ENCODE peak calls at places on chromosomes 7 and 10, in eight cellular contexts. T is T-helper 2 cell; E is GM04504; F is head of caudate nucleus; I is A549; G is NCI-H1417; J is CD8-positive, alpha-beta T cell; Y is mesenteric fat pad. A is an unnamed sample.
A peak's percentile ranks its signal among the peaks of the same experiment; 100 is the strongest.

GRCh38 chr7:38453187-38453586 is 178.0 kb downstream of the AMPH start:
- DNase-seq in E (no peak), I (no peak), J (no peak), F (no peak), T (no peak), G (no peak), Y (no peak), A (no peak)

GRCh38 chr10:102718220-102718619 is 3.8 kb downstream of the SFXN2 start:
- DNase-seq in F (no peak), G (no peak), T (no peak), J (no peak), Y (no peak), E (no peak), I (no peak), A (no peak)

GRCh38 chr10:45407542-45407941 is 33.5 kb downstream of the ALOX5 start:
- DNase-seq in Y (no peak), T (no peak), F (no peak), I (no peak), G (no peak), E (no peak), J (no peak), A (no peak)

GRCh38 chr7:75888464-75889222 is 9.8 kb downstream of the RHBDD2 start:
- DNase-seq in G (no peak), E (no peak), F (peak; percentile 87), Y (no peak), J (no peak), I (no peak), T (no peak), A (no peak)

GRCh38 chr10:24503627-24504320 is 219.9 kb downstream of the ARHGAP21 start:
- DNase-seq in T (no peak), E (peak; percentile 14), F (no peak), Y (no peak), I (peak; percentile 75), G (no peak), J (no peak), A (no peak)

GRCh38 chr10:17888189-17888588 is 63.5 kb upstream of the SLC39A12 start:
- DNase-seq in T (no peak), F (peak; percentile 51), I (peak; percentile 11), G (no peak), J (no peak), Y (no peak), E (no peak), A (no peak)

GRCh38 chr10:8590518-8590917 is 536.0 kb downstream of the GATA3 start:
- DNase-seq in E (no peak), F (no peak), I (no peak), G (no peak), Y (no peak), J (no peak), T (no peak), A (no peak)

GRCh38 chr7:155191901-155192478 is 105.7 kb upstream of the INSIG1 start:
- DNase-seq in T (no peak), Y (no peak), I (no peak), E (no peak), J (no peak), G (no peak), F (no peak), A (no peak)

GRCh38 chr10:44310762-44311562 is 73.9 kb downstream of the CXCL12 start:
- DNase-seq in E (peak; percentile 49), F (peak; percentile 89), I (peak; percentile 69), G (no peak), T (peak; percentile 25), J (peak; percentile 79), Y (peak; percentile 95), A (no peak)

GRCh38 chr7:30726296-30727006 is 25.5 kb upstream of the INMT start:
- DNase-seq in I (no peak), T (no peak), E (no peak), F (no peak), G (no peak), J (peak; percentile 75), Y (no peak), A (no peak)

GRCh38 chr10:74333174-74333573 is 182.2 kb downstream of the ADK start:
- DNase-seq in G (no peak), Y (no peak), F (no peak), I (no peak), T (no peak), J (no peak), E (peak; percentile 68), A (no peak)

GRCh38 chr10:14578060-14578952 is 196.4 kb downstream of the FAM107B start:
- DNase-seq in Y (no peak), F (no peak), I (peak; percentile 92), E (no peak), G (no peak), J (no peak), T (no peak), A (no peak)

GRCh38 chr10:101986277-101986971 is 69.5 kb downstream of the ARMH3 start:
- DNase-seq in T (no peak), J (no peak), I (no peak), G (no peak), E (no peak), F (no peak), Y (no peak), A (peak; percentile 11)

GRCh38 chr7:41164440-41164839 is 538.5 kb downstream of the INHBA start:
- DNase-seq in Y (no peak), F (no peak), G (no peak), J (no peak), T (no peak), E (no peak), I (no peak), A (no peak)

GRCh38 chr7:148014473-148014872 is 576.1 kb upstream of the C7orf33 start:
- DNase-seq in G (no peak), E (no peak), Y (no peak), F (no peak), I (no peak), T (no peak), J (no peak), A (peak; percentile 64)

GRCh38 chr7:124456286-124456685 is 309.3 kb downstream of the GPR37 start:
- DNase-seq in T (no peak), I (no peak), G (no peak), Y (no peak), J (no peak), E (no peak), F (no peak), A (no peak)

GRCh38 chr7:43585521-43585920 is 2.6 kb downstream of the STK17A start:
- DNase-seq in T (no peak), J (no peak), F (no peak), E (no peak), Y (no peak), G (no peak), I (no peak), A (no peak)

GRCh38 chr7:100118388-100119074 is 627 bp downstream of the TAF6 start:
- DNase-seq in Y (no peak), F (no peak), G (no peak), E (no peak), I (peak; percentile 49), T (no peak), J (no peak), A (no peak)

GRCh38 chr7:73358590-73359275 is 30.8 kb downstream of the FKBP6 start:
- DNase-seq in E (no peak), G (peak; percentile 29), F (no peak), I (no peak), J (no peak), T (no peak), Y (no peak), A (no peak)

GRCh38 chr7:48090095-48090805 is 1.2 kb downstream of the UPP1 start:
- DNase-seq in E (no peak), G (no peak), T (no peak), Y (no peak), J (peak; percentile 25), F (no peak), I (peak; percentile 41), A (no peak)

GRCh38 chr7:1446611-1447032 is 12.6 kb downstream of the MICALL2 start:
- DNase-seq in Y (no peak), I (peak; percentile 42), F (no peak), E (no peak), J (no peak), T (no peak), G (peak; percentile 69), A (peak; percentile 63)

GRCh38 chr7:3217166-3217565 is 83.9 kb upstream of the SDK1 start:
- DNase-seq in I (no peak), T (no peak), Y (peak; percentile 45), G (no peak), F (no peak), E (no peak), J (peak; percentile 27), A (no peak)

GRCh38 chr7:123231060-123232000 is 31.6 kb upstream of the SLC13A1 start:
- DNase-seq in I (no peak), G (no peak), T (no peak), E (no peak), J (no peak), Y (no peak), F (no peak), A (peak; percentile 31)